ENCODE peak calls at places on chromosomes 6 and 20, in nine cellular contexts. H is glutamatergic neuron; Y is neural crest cell; T is cardiac fibroblast; W is right lobe of liver; J is astrocyte; K is hepatocyte; P is tibial nerve; L is CD8-positive, alpha-beta T cell. G is an unnamed sample.
A peak's percentile ranks its signal among the peaks of the same experiment; 100 is the strongest.

GRCh38 chr6:31304683-31305082 is 32.8 kb upstream of the HLA-C start:
- DNase-seq in P (no peak), J (no peak), W (no peak), Y (no peak), T (no peak), L (no peak), K (no peak), H (no peak), G (no peak)

GRCh38 chr6:161549977-161550655 is 276.3 kb upstream of the AGPAT4 start:
- DNase-seq in L (no peak), T (no peak), J (no peak), P (no peak), K (peak; percentile 13), H (no peak), Y (no peak), W (no peak), G (no peak)

GRCh38 chr20:54054516-54054915 is 15.9 kb downstream of the BCAS1 start:
- DNase-seq in H (no peak), Y (no peak), W (no peak), P (no peak), J (no peak), K (peak; percentile 73), T (no peak), L (no peak), G (no peak)

GRCh38 chr6:116924245-116924644 is 47.2 kb downstream of the RFX6 start:
- DNase-seq in J (no peak), L (no peak), K (no peak), W (no peak), T (no peak), H (no peak), P (no peak), Y (no peak), G (no peak)

GRCh38 chr20:32052090-32052791 is at the start of gene HCK:
- DNase-seq in T (no peak), P (no peak), Y (no peak), L (no peak), J (no peak), H (peak; percentile 52), W (peak; percentile 52), K (no peak), G (peak; percentile 39)

GRCh38 chr6:54366647-54367327 is 58.5 kb downstream of the TINAG start:
- DNase-seq in H (no peak), W (no peak), J (peak; percentile 42), Y (no peak), P (no peak), L (no peak), T (peak; percentile 45), K (no peak), G (no peak)

GRCh38 chr20:6668546-6668945 is 98.9 kb upstream of the BMP2 start:
- DNase-seq in T (no peak), K (no peak), L (no peak), Y (no peak), P (no peak), J (no peak), W (no peak), H (no peak), G (no peak)

GRCh38 chr6:81894788-81895221 is 142.3 kb upstream of the TENT5A start:
- DNase-seq in J (peak; percentile 44), T (peak; percentile 13), P (peak; percentile 55), H (no peak), Y (peak; percentile 32), W (peak; percentile 54), K (no peak), L (no peak), G (no peak)

GRCh38 chr6:150987371-150987828 is 121.9 kb downstream of the MTHFD1L start:
- DNase-seq in P (no peak), J (no peak), Y (no peak), H (no peak), T (no peak), L (peak; percentile 24), K (no peak), W (no peak), G (no peak)

GRCh38 chr6:139336488-139336887 is 38.0 kb downstream of the CITED2 start:
- DNase-seq in Y (no peak), H (no peak), T (peak; percentile 73), L (no peak), J (peak; percentile 51), W (peak; percentile 74), P (no peak), K (no peak), G (no peak)

GRCh38 chr6:110039996-110040383 is 61.9 kb downstream of the GPR6 start:
- DNase-seq in H (no peak), W (no peak), J (peak; percentile 14), Y (no peak), L (peak; percentile 48), P (no peak), T (peak; percentile 46), K (peak; percentile 71), G (peak; percentile 22)
- TF ChIP-seq CTCF in H (no peak), W (peak; percentile 40), J (peak; percentile 16), Y (peak; percentile 54), L (peak; percentile 36), P (peak; percentile 9), T (peak; percentile 38), K (peak; percentile 65), G (no peak)

DNA sequence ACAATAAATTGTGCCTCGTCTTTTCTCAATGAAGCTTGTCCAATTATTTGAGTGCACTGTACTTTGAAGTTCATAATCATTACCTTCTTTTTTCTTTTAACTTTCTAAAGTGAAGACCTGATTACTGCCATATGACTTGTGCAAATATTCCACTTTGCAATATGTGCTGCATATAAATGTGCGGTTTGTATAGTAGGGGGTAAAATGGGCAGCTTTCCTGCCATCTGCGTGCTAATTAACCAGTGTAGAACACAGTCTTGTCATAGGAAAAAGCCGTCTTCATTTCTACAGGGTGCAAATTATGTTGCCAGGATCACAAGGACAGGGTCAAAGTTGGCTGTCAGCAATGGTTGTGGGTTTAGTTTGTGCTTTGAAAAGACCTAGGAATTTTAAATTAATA is 397.0 kb downstream of the NKAIN2 start:
- DNase-seq in Y (no peak), T (no peak), K (no peak), P (no peak), H (no peak), W (no peak), L (no peak), J (no peak), G (no peak)
- TF ChIP-seq CTCF in Y (no peak), T (no peak), K (no peak), P (no peak), H (no peak), W (no peak), L (no peak), J (no peak), G (no peak)

GRCh38 chr6:73547046-73547445 is 26.2 kb upstream of the EEF1A1 start:
- DNase-seq in K (no peak), W (no peak), Y (no peak), J (no peak), L (no peak), T (no peak), P (no peak), H (no peak), G (no peak)
- TF ChIP-seq CTCF in K (no peak), W (no peak), Y (no peak), J (no peak), L (no peak), T (no peak), P (no peak), H (no peak), G (no peak)

GRCh38 chr20:13095013-13095412 is 86.2 kb downstream of the SPTLC3 start:
- DNase-seq in P (no peak), J (no peak), K (no peak), L (no peak), W (no peak), Y (no peak), T (no peak), H (no peak), G (no peak)

GRCh38 chr20:13085275-13085674 is 76.5 kb downstream of the SPTLC3 start:
- DNase-seq in L (no peak), T (no peak), P (no peak), J (no peak), K (no peak), W (no peak), H (no peak), Y (no peak), G (no peak)

DNA sequence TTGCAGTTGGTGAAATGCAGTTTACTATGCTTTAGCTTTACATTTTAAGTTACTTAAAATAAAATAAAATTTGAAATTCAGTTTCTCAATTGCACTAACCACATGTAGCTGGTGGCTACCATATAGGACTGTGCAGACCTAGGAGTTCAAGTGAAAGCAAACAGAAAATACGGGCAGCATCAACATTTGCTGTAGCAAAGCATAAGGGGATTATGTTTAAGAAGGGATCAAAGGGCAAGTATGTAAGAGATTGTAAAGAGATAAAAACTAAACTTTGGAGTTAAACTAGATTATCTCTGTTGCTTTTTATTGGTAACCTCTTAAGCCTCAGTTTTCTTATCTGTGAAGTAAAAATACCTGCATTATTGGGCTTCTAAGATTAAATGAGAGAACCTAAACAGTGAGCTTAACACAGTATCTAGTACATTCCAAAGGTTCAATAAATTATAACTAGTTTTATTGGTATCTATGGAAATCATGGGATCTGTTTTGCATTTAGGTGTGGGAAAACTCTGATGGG is 81.2 kb downstream of the SPTLC3 start:
- DNase-seq in W (no peak), K (peak; percentile 17), H (no peak), Y (no peak), T (no peak), J (no peak), P (no peak), L (no peak), G (no peak)
- TF ChIP-seq CTCF in W (no peak), K (no peak), H (no peak), Y (no peak), T (no peak), J (no peak), P (no peak), L (no peak), G (no peak)